ENCODE peak calls at places on chromosomes 12 and 14, in four cellular contexts. One of them, this sample, is unnamed.

GRCh38 chr14:95025941-95026340 is 131.4 kb downstream of the DICER1 start:
- DNase-seq in upper lobe of right lung: no peak
- DNase-seq in left ventricle myocardium inferior: no peak
- DNase-seq in RWPE2: no peak
- DNase-seq in this sample: no peak

GRCh38 chr14:39265032-39265431 is 31.3 kb downstream of the MIA2 start:
- DNase-seq in RWPE2: no peak
- DNase-seq in upper lobe of right lung: no peak
- DNase-seq in left ventricle myocardium inferior: no peak
- DNase-seq in this sample: peak

GRCh38 chr14:101064121-101064661 is 160.7 kb upstream of the RTL1 start:
- DNase-seq in left ventricle myocardium inferior: no peak
- DNase-seq in upper lobe of right lung: peak
- DNase-seq in RWPE2: peak
- DNase-seq in this sample: no peak

GRCh38 chr14:52299692-52300278 is 14.3 kb upstream of the PTGER2 start:
- DNase-seq in left ventricle myocardium inferior: no peak
- DNase-seq in upper lobe of right lung: no peak
- DNase-seq in RWPE2: no peak
- DNase-seq in this sample: peak

GRCh38 chr12:2998789-2999264 is 39.6 kb downstream of the TEAD4 start:
- DNase-seq in upper lobe of right lung: no peak
- DNase-seq in RWPE2: peak
- DNase-seq in left ventricle myocardium inferior: peak
- DNase-seq in this sample: peak

GRCh38 chr14:79356040-79356439 is 855.3 kb downstream of the DIO2 start:
- DNase-seq in left ventricle myocardium inferior: no peak
- DNase-seq in RWPE2: no peak
- DNase-seq in upper lobe of right lung: no peak
- DNase-seq in this sample: peak

GRCh38 chr12:132190012-132190755 is 45.9 kb downstream of the NOC4L start:
- DNase-seq in upper lobe of right lung: peak
- DNase-seq in RWPE2: no peak
- DNase-seq in left ventricle myocardium inferior: no peak
- DNase-seq in this sample: no peak

GRCh38 chr12:22598763-22599161 is 26.2 kb upstream of the ETNK1 start:
- DNase-seq in upper lobe of right lung: no peak
- DNase-seq in left ventricle myocardium inferior: no peak
- DNase-seq in RWPE2: no peak
- DNase-seq in this sample: no peak

GRCh38 chr12:50572275-50572674 is 67.5 kb downstream of the DIP2B start:
- DNase-seq in RWPE2: no peak
- DNase-seq in left ventricle myocardium inferior: no peak
- DNase-seq in upper lobe of right lung: no peak
- DNase-seq in this sample: peak

GRCh38 chr12:4829793-4830162 is 79.9 kb upstream of the KCNA1 start:
- DNase-seq in RWPE2: no peak
- DNase-seq in upper lobe of right lung: no peak
- DNase-seq in left ventricle myocardium inferior: no peak
- DNase-seq in this sample: no peak

GRCh38 chr12:15423629-15424028 is 101.3 kb downstream of the PTPRO start:
- DNase-seq in left ventricle myocardium inferior: no peak
- DNase-seq in RWPE2: no peak
- DNase-seq in upper lobe of right lung: no peak
- DNase-seq in this sample: no peak

GRCh38 chr14:34257505-34257904 is 204.5 kb downstream of the SPTSSA start:
- DNase-seq in RWPE2: no peak
- DNase-seq in left ventricle myocardium inferior: no peak
- DNase-seq in upper lobe of right lung: no peak
- DNase-seq in this sample: no peak

GRCh38 chr14:94557327-94557726 is 3.9 kb upstream of the SERPINA4 start:
- DNase-seq in upper lobe of right lung: no peak
- DNase-seq in left ventricle myocardium inferior: no peak
- DNase-seq in RWPE2: no peak
- DNase-seq in this sample: no peak

GRCh38 chr12:26318661-26319068 is 123.3 kb downstream of the SSPN start:
- DNase-seq in upper lobe of right lung: peak
- DNase-seq in left ventricle myocardium inferior: peak
- DNase-seq in RWPE2: peak
- DNase-seq in this sample: peak

GRCh38 chr14:89765346-89765745 is 189.2 kb downstream of the EFCAB11 start:
- DNase-seq in RWPE2: no peak
- DNase-seq in upper lobe of right lung: no peak
- DNase-seq in left ventricle myocardium inferior: no peak
- DNase-seq in this sample: no peak

GRCh38 chr12:26629864-26630263 is 203.1 kb downstream of the ITPR2 start:
- DNase-seq in RWPE2: no peak
- DNase-seq in left ventricle myocardium inferior: no peak
- DNase-seq in upper lobe of right lung: no peak
- DNase-seq in this sample: peak

GRCh38 chr14:39175445-39176262 is 600 bp downstream of the PNN start:
- DNase-seq in upper lobe of right lung: peak
- DNase-seq in left ventricle myocardium inferior: peak
- DNase-seq in RWPE2: peak
- DNase-seq in this sample: peak

GRCh38 chr12:117380083-117380482 is 18.7 kb upstream of the NOS1 start:
- DNase-seq in RWPE2: no peak
- DNase-seq in left ventricle myocardium inferior: no peak
- DNase-seq in upper lobe of right lung: no peak
- DNase-seq in this sample: no peak

GRCh38 chr14:100065161-100065871 is at the start of gene EVL:
- DNase-seq in left ventricle myocardium inferior: peak
- DNase-seq in RWPE2: no peak
- DNase-seq in upper lobe of right lung: peak
- DNase-seq in this sample: no peak

GRCh38 chr12:40104461-40105264 is 1.2 kb downstream of the SLC2A13 start:
- DNase-seq in upper lobe of right lung: peak
- DNase-seq in RWPE2: no peak
- DNase-seq in left ventricle myocardium inferior: peak
- DNase-seq in this sample: no peak

GRCh38 chr12:117042171-117042809 is 56.9 kb downstream of the TESC start:
- DNase-seq in upper lobe of right lung: no peak
- DNase-seq in left ventricle myocardium inferior: no peak
- DNase-seq in RWPE2: no peak
- DNase-seq in this sample: peak

GRCh38 chr12:127125607-127126259 is 1141.2 kb upstream of the TMEM132C start:
- DNase-seq in RWPE2: peak
- DNase-seq in upper lobe of right lung: no peak
- DNase-seq in left ventricle myocardium inferior: no peak
- DNase-seq in this sample: peak

GRCh38 chr14:81464253-81465001 is 64.3 kb upstream of the STON2 start:
- DNase-seq in RWPE2: no peak
- DNase-seq in upper lobe of right lung: no peak
- DNase-seq in left ventricle myocardium inferior: no peak
- DNase-seq in this sample: peak

GRCh38 chr14:68711551-68712437 is 81.1 kb downstream of the ZFP36L1 start:
- DNase-seq in upper lobe of right lung: no peak
- DNase-seq in RWPE2: no peak
- DNase-seq in left ventricle myocardium inferior: no peak
- DNase-seq in this sample: no peak

GRCh38 chr14:104526723-104527645 is 52.6 kb upstream of the C14orf180 start:
- DNase-seq in RWPE2: no peak
- DNase-seq in upper lobe of right lung: no peak
- DNase-seq in left ventricle myocardium inferior: no peak
- DNase-seq in this sample: no peak

GRCh38 chr14:58697927-58698641 is 60.3 kb downstream of the DACT1 start:
- DNase-seq in RWPE2: no peak
- DNase-seq in upper lobe of right lung: no peak
- DNase-seq in left ventricle myocardium inferior: no peak
- DNase-seq in this sample: no peak

GRCh38 chr14:75361751-75362433 is 65.9 kb upstream of the JDP2 start:
- DNase-seq in left ventricle myocardium inferior: peak
- DNase-seq in RWPE2: no peak
- DNase-seq in upper lobe of right lung: no peak
- DNase-seq in this sample: peak

GRCh38 chr12:51393676-51394545 is 2.7 kb upstream of the GALNT6 start:
- DNase-seq in RWPE2: peak
- DNase-seq in upper lobe of right lung: no peak
- DNase-seq in left ventricle myocardium inferior: no peak
- DNase-seq in this sample: peak

GRCh38 chr12:124482901-124483799 is 84.3 kb downstream of the NCOR2 start:
- DNase-seq in left ventricle myocardium inferior: no peak
- DNase-seq in upper lobe of right lung: no peak
- DNase-seq in RWPE2: no peak
- DNase-seq in this sample: no peak

GRCh38 chr12:133233006-133233405 is 2.7 kb downstream of the ANHX start:
- DNase-seq in RWPE2: no peak
- DNase-seq in left ventricle myocardium inferior: no peak
- DNase-seq in upper lobe of right lung: no peak
- DNase-seq in this sample: no peak

GRCh38 chr12:121294151-121294889 is 2.2 kb downstream of the CAMKK2 start:
- DNase-seq in upper lobe of right lung: peak
- DNase-seq in RWPE2: no peak
- DNase-seq in left ventricle myocardium inferior: no peak
- DNase-seq in this sample: no peak

GRCh38 chr14:95215094-95215493 is 57.8 kb upstream of the DICER1 start:
- DNase-seq in left ventricle myocardium inferior: no peak
- DNase-seq in upper lobe of right lung: no peak
- DNase-seq in RWPE2: no peak
- DNase-seq in this sample: no peak

GRCh38 chr12:54329756-54330155 is 4.8 kb downstream of the COPZ1 start:
- DNase-seq in RWPE2: no peak
- DNase-seq in upper lobe of right lung: no peak
- DNase-seq in left ventricle myocardium inferior: no peak
- DNase-seq in this sample: no peak

GRCh38 chr12:104859144-104859543 is 98.9 kb downstream of the SLC41A2 start:
- DNase-seq in RWPE2: no peak
- DNase-seq in left ventricle myocardium inferior: no peak
- DNase-seq in upper lobe of right lung: no peak
- DNase-seq in this sample: peak

GRCh38 chr12:94990222-94990621 is 13.3 kb downstream of the NDUFA12 start:
- DNase-seq in RWPE2: no peak
- DNase-seq in upper lobe of right lung: no peak
- DNase-seq in left ventricle myocardium inferior: no peak
- DNase-seq in this sample: no peak

GRCh38 chr12:55724226-55724939 is 4.2 kb downstream of the RDH5 start:
- DNase-seq in RWPE2: no peak
- DNase-seq in upper lobe of right lung: peak
- DNase-seq in left ventricle myocardium inferior: peak
- DNase-seq in this sample: peak

GRCh38 chr14:77307099-77307496 is 13.6 kb downstream of the POMT2 start:
- DNase-seq in RWPE2: no peak
- DNase-seq in upper lobe of right lung: no peak
- DNase-seq in left ventricle myocardium inferior: no peak
- DNase-seq in this sample: no peak

GRCh38 chr12:11756022-11756421 is 106.5 kb downstream of the ETV6 start:
- DNase-seq in left ventricle myocardium inferior: no peak
- DNase-seq in upper lobe of right lung: no peak
- DNase-seq in RWPE2: no peak
- DNase-seq in this sample: no peak
- H3K4me3 ChIP-seq in left ventricle myocardium inferior: no peak
- H3K4me3 ChIP-seq in upper lobe of right lung: no peak
- H3K4me3 ChIP-seq in RWPE2: no peak
- H3K4me3 ChIP-seq in this sample: no peak

GRCh38 chr12:77968571-77968970 is 137.9 kb downstream of the NAV3 start:
- DNase-seq in RWPE2: no peak
- DNase-seq in left ventricle myocardium inferior: no peak
- DNase-seq in upper lobe of right lung: no peak
- DNase-seq in this sample: no peak
- TF ChIP-seq CTCF in RWPE2: no peak
- TF ChIP-seq CTCF in left ventricle myocardium inferior: no peak
- TF ChIP-seq CTCF in upper lobe of right lung: no peak
- TF ChIP-seq CTCF in this sample: no peak

DNA sequence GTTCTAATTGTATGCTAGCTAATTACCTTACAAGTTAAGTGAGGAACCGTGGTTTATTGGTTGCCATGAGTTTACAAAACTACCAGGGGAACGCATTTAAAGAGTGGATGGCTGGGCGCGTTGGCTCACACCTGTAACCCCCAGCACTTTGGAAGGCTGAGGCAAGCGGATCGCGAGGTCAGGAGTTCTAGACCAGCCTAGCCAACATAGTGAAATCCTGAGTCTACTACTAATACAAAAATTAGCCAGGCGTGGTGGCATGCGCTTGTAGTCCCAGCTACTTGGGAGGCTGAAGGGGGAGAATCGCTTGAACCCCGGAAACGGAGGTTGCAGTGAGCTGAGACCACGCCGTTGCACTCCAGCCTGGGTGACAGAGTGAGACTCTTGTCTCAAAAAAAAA is 2.2 kb downstream of the EIF5 start:
- DNase-seq in left ventricle myocardium inferior: no peak
- DNase-seq in upper lobe of right lung: no peak
- DNase-seq in RWPE2: peak
- DNase-seq in this sample: no peak
- H3K4me3 ChIP-seq in left ventricle myocardium inferior: peak
- H3K4me3 ChIP-seq in upper lobe of right lung: peak
- H3K4me3 ChIP-seq in RWPE2: no peak
- H3K4me3 ChIP-seq in this sample: peak

GRCh38 chr12:28104893-28105864 is 85.1 kb upstream of the CCDC91 start:
- DNase-seq in upper lobe of right lung: no peak
- DNase-seq in left ventricle myocardium inferior: no peak
- DNase-seq in RWPE2: no peak
- DNase-seq in this sample: peak

GRCh38 chr12:28114488-28114887 is 75.8 kb upstream of the CCDC91 start:
- DNase-seq in upper lobe of right lung: no peak
- DNase-seq in left ventricle myocardium inferior: no peak
- DNase-seq in RWPE2: no peak
- DNase-seq in this sample: no peak

GRCh38 chr12:28107679-28108078 is 82.6 kb upstream of the CCDC91 start:
- DNase-seq in left ventricle myocardium inferior: no peak
- DNase-seq in upper lobe of right lung: no peak
- DNase-seq in RWPE2: no peak
- DNase-seq in this sample: no peak

GRCh38 chr12:28108599-28108998 is 81.7 kb upstream of the CCDC91 start:
- DNase-seq in RWPE2: no peak
- DNase-seq in upper lobe of right lung: no peak
- DNase-seq in left ventricle myocardium inferior: no peak
- DNase-seq in this sample: peak

GRCh38 chr12:28110329-28110728 is 79.9 kb upstream of the CCDC91 start:
- DNase-seq in RWPE2: no peak
- DNase-seq in left ventricle myocardium inferior: no peak
- DNase-seq in upper lobe of right lung: no peak
- DNase-seq in this sample: no peak
- TF ChIP-seq CTCF in RWPE2: no peak
- TF ChIP-seq CTCF in left ventricle myocardium inferior: no peak
- TF ChIP-seq CTCF in upper lobe of right lung: no peak
- TF ChIP-seq CTCF in this sample: peak